ENCODE peak calls at places on chromosomes 5 and 9, in five cellular contexts. I, Y, L, K and A are unnamed samples.

GRCh38 chr5:36442796-36443195 is 141.1 kb upstream of the RANBP3L start:
- DNase-seq in K (no peak), L (no peak), Y (no peak), I (peak; percentile 7), A (no peak)

GRCh38 chr5:43294226-43294625 is 19.0 kb downstream of the HMGCS1 start:
- DNase-seq in Y (no peak), L (no peak), I (no peak), K (no peak), A (no peak)

GRCh38 chr9:111728617-111729366 is 65.9 kb downstream of the SHOC1 start:
- DNase-seq in K (no peak), L (peak; percentile 80), Y (no peak), I (peak; percentile 91), A (peak; percentile 87)

GRCh38 chr9:92607773-92608172 is 62.2 kb downstream of the IPPK start:
- DNase-seq in I (peak; percentile 74), K (no peak), L (no peak), Y (no peak), A (no peak)

GRCh38 chr5:151234476-151235238 is 10.8 kb upstream of the CCDC69 start:
- DNase-seq in L (no peak), K (no peak), Y (peak; percentile 76), I (no peak), A (no peak)

GRCh38 chr5:59412428-59412827 is 481.1 kb downstream of the PDE4D start:
- DNase-seq in Y (no peak), L (no peak), I (no peak), K (no peak), A (no peak)

GRCh38 chr9:33765411-33765810 is 29.9 kb upstream of the PRSS3 start:
- DNase-seq in Y (no peak), L (no peak), I (no peak), K (no peak), A (peak; percentile 65)

GRCh38 chr5:171419663-171420428 is 399 bp downstream of the FGF18 start:
- DNase-seq in L (no peak), K (peak; percentile 18), I (no peak), Y (peak; percentile 33), A (no peak)

GRCh38 chr5:128227984-128228383 is 144.4 kb downstream of the SLC12A2 start:
- DNase-seq in Y (no peak), K (no peak), I (peak; percentile 47), L (no peak), A (peak; percentile 59)

GRCh38 chr5:944621-944927 is 51.9 kb downstream of the TRIP13 start:
- DNase-seq in L (no peak), I (no peak), Y (no peak), K (no peak), A (no peak)

GRCh38 chr5:78405820-78406750 is 45.7 kb downstream of the SCAMP1 start:
- DNase-seq in K (no peak), L (peak; percentile 41), I (no peak), Y (no peak), A (peak; percentile 22)

GRCh38 chr9:92275541-92275940 is 18.0 kb downstream of the IARS1 start:
- DNase-seq in I (no peak), K (no peak), L (no peak), Y (no peak), A (no peak)

GRCh38 chr9:95316274-95316673 is 1.2 kb downstream of the FANCC start:
- DNase-seq in Y (no peak), I (no peak), L (no peak), K (no peak), A (no peak)
- H3K27ac ChIP-seq in Y (peak overlapping the region; percentile 99), I (no peak overlapping the region), L (peak overlapping the region; percentile 76), K (no peak overlapping the region), A (no peak overlapping the region)

GRCh38 chr5:134465856-134466240 is 54.2 kb upstream of the CDKN2AIPNL start:
- DNase-seq in K (peak; percentile 19), I (peak; percentile 72), L (peak; percentile 35), Y (peak; percentile 92), A (peak; percentile 18)

GRCh38 chr5:134464988-134465855 is 53.5 kb upstream of the CDKN2AIPNL start:
- DNase-seq in L (no peak), I (no peak), K (no peak), Y (peak; percentile 24), A (no peak)

GRCh38 chr5:134463991-134464760 is 52.5 kb upstream of the CDKN2AIPNL start:
- DNase-seq in K (no peak), L (no peak), I (no peak), Y (no peak), A (no peak)

GRCh38 chr5:134467231-134467630 is 55.5 kb upstream of the CDKN2AIPNL start:
- DNase-seq in L (no peak), K (no peak), I (no peak), Y (no peak), A (no peak)

GRCh38 chr5:134466241-134467069 is 54.8 kb upstream of the CDKN2AIPNL start:
- DNase-seq in K (peak; percentile 61), Y (peak; percentile 99), L (peak; percentile 39), I (no peak), A (no peak)
- H3K27ac ChIP-seq in K (peak overlapping the region; percentile 66), Y (peak overlapping the region; percentile 100), L (peak overlapping the region; percentile 96), I (peak overlapping the region; percentile 94), A (peak overlapping the region; percentile 97)

GRCh38 chr5:143110591-143110990 is 292.9 kb downstream of the NR3C1 start:
- DNase-seq in I (no peak), L (no peak), K (no peak), Y (no peak), A (no peak)

GRCh38 chr5:143113461-143113860 is 290.0 kb downstream of the NR3C1 start:
- DNase-seq in K (no peak), I (no peak), Y (no peak), L (no peak), A (no peak)

GRCh38 chr5:143114481-143114880 is 289.0 kb downstream of the NR3C1 start:
- DNase-seq in K (no peak), I (no peak), L (no peak), Y (no peak), A (peak; percentile 14)

GRCh38 chr5:143108498-143109128 is 294.9 kb downstream of the NR3C1 start:
- DNase-seq in K (no peak), Y (peak; percentile 62), L (no peak), I (no peak), A (no peak)

GRCh38 chr5:143111799-143112198 is 291.7 kb downstream of the NR3C1 start:
- DNase-seq in L (no peak), I (no peak), Y (no peak), K (no peak), A (no peak)
- H3K27ac ChIP-seq in L (no peak overlapping the region), I (no peak overlapping the region), Y (peak overlapping the region; percentile 4), K (no peak overlapping the region), A (no peak overlapping the region)

DNA sequence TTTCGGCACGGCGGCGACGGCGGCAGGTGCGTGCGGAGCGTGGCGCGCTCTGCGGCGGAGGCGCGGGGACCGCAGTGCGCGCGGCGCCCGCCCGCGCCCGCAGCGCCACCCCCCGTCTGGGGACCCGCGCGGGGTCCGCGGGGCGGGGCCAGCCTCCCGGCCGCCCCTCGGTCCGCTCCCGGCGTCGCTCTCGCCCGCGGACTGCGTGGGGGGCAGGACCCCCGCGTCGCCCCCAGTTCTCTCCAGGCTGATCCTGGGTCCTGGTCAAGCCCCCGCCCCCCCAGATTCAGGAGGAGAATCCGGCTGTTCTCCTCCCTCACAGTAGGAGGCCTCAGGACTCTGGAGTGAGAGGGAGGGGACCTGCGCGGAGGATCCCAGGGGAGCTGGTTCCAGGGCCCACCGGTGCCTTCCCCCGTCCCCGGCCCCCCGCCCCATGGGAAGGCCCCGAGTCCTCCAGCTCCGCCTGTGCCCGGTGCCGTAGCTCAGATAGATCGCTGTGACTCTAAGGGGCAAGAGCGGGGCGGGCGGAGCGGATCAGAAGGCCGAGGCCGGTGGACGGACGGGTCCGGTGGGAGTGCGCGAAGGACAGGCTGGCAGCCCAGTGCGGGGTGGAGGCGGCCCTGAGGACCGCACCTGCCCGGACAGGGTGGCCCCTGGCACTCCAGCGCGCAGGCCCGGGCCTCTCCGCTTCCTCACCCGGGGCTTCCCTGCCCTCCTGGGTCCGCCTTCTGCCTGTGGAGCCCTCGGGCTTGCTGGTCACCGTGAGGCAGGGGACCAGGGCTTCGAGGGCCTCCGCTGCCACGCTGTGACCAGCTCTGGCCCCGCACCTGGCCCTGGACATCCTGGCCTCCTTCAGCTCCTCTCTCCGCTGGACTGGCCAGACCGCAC is at the start of gene RNF208:
- DNase-seq in I (no peak), L (no peak), Y (no peak), K (peak; percentile 33), A (no peak)
- H3K27ac ChIP-seq in I (peak within 1 kb of the TSS; percentile 52), L (peak within 1 kb of the TSS; percentile 69), Y (peak within 1 kb of the TSS; percentile 96), K (peak within 1 kb of the TSS; percentile 80), A (peak within 1 kb of the TSS; percentile 94)

GRCh38 chr5:67238191-67238590 is 41.6 kb upstream of the CD180 start:
- DNase-seq in L (no peak), Y (no peak), K (no peak), I (no peak), A (no peak)

GRCh38 chr5:67240846-67241245 is 44.2 kb upstream of the CD180 start:
- DNase-seq in K (no peak), Y (no peak), I (no peak), L (no peak), A (no peak)

GRCh38 chr5:67234671-67235176 is 38.1 kb upstream of the CD180 start:
- DNase-seq in K (no peak), Y (peak; percentile 40), L (no peak), I (peak; percentile 37), A (no peak)

GRCh38 chr5:67233075-67233474 is 36.5 kb upstream of the CD180 start:
- DNase-seq in Y (no peak), I (no peak), K (no peak), L (no peak), A (no peak)

GRCh38 chr5:67235399-67236110 is 39.0 kb upstream of the CD180 start:
- DNase-seq in Y (no peak), K (no peak), L (no peak), I (no peak), A (no peak)
- H3K27ac ChIP-seq in Y (peak overlapping the region; percentile 77), K (no peak overlapping the region), L (no peak overlapping the region), I (no peak overlapping the region), A (no peak overlapping the region)

GRCh38 chr5:112161392-112161748 is 257.7 kb downstream of the EPB41L4A start:
- DNase-seq in Y (no peak), I (no peak), L (no peak), K (no peak), A (no peak)
- H3K27ac ChIP-seq in Y (peak overlapping the region; percentile 87), I (no peak overlapping the region), L (peak overlapping the region; percentile 97), K (peak overlapping the region; percentile 80), A (peak overlapping the region; percentile 59)

GRCh38 chr9:97562542-97562941 is 61.1 kb downstream of the TMOD1 start:
- DNase-seq in K (no peak), Y (no peak), L (no peak), I (no peak), A (no peak)
- H3K27ac ChIP-seq in K (no peak overlapping the region), Y (peak overlapping the region; percentile 75), L (no peak overlapping the region), I (no peak overlapping the region), A (no peak overlapping the region)

DNA sequence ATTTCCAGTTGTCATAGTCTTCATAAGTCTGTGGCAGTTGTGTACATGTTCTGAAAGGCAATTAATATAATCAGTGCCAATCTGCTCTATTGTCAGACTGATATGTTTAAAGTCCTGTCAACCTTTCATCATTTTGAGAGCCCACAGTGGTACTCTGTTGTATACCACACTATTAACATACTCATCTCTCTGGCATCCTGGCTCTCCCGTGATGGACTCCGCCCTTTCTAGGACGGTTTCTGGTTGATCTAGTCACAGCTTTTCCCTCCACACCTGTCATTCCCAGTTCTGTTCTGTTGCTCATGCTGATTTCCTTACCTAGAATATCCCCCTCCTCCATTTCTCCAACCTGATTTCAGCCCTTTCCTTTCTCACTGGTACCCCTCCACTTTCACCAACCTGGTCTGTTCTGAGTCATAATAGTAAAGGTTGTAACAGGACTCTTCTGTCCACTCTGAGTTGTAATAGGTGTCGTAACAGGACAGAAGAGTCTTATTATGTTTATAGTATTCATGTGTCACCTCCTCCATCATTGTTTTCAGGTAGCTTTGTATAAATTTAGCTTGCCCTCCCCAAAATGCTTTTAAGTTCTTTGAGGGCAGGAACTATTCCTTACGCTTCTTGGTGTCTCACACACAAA is 4.1 kb downstream of the PTCD2 start:
- DNase-seq in K (no peak), I (no peak), Y (no peak), L (no peak), A (peak; percentile 24)
- H3K27ac ChIP-seq in K (no peak overlapping the region), I (no peak overlapping the region), Y (no peak overlapping the region), L (no peak overlapping the region), A (peak overlapping the region; percentile 75)